ENCODE peak calls at places on chromosomes 6 and 20, in nine cellular contexts. W is A549, N is fibroblast of pulmonary artery, C is hepatocyte, I is heart right ventricle, E is retinal pigment epithelial cell, S is Peyer's patch, L is psoas muscle, U is foreskin fibroblast. O is an unnamed sample.

GRCh38 chr20:34872604-34873224 is at the start of gene GGT7:
- DNase-seq in W (peak; percentile 86), E (no peak), L (peak; percentile 86), S (peak; percentile 83), U (peak; percentile 90), I (peak; percentile 80), N (peak; percentile 57), C (peak; percentile 92), O (no peak)

GRCh38 chr6:100446115-100446921 is 18.4 kb downstream of the SIM1 start:
- DNase-seq in L (no peak), C (no peak), S (no peak), N (no peak), I (no peak), W (no peak), E (no peak), U (peak; percentile 88), O (no peak)

GRCh38 chr6:116298968-116299367 is 19.2 kb upstream of the TSPYL1 start:
- DNase-seq in S (no peak), I (no peak), N (no peak), U (no peak), E (no peak), L (no peak), W (no peak), C (no peak), O (no peak)

GRCh38 chr20:50561379-50562078 is 51.3 kb downstream of the PTPN1 start:
- DNase-seq in L (no peak), N (peak; percentile 94), I (no peak), S (no peak), E (peak; percentile 96), U (peak; percentile 94), C (peak; percentile 85), W (peak; percentile 75), O (peak; percentile 76)

GRCh38 chr6:2378891-2379652 is 133.7 kb upstream of the GMDS start:
- DNase-seq in W (no peak), E (no peak), S (no peak), U (peak; percentile 85), N (peak; percentile 37), C (no peak), I (no peak), L (no peak), O (peak; percentile 30)

GRCh38 chr6:38149526-38149925 is 330.0 kb downstream of the ZFAND3 start:
- DNase-seq in I (no peak), N (no peak), U (peak; percentile 30), C (no peak), S (no peak), L (no peak), W (no peak), E (peak; percentile 62), O (no peak)

GRCh38 chr20:13552061-13552460 is 86.7 kb downstream of the TASP1 start:
- DNase-seq in L (no peak), W (peak; percentile 9), C (no peak), S (no peak), U (peak; percentile 3), I (no peak), E (no peak), N (no peak), O (no peak)

GRCh38 chr20:1805161-1805581 is 90.0 kb upstream of the SIRPA start:
- DNase-seq in U (no peak), S (peak; percentile 3), N (no peak), I (no peak), L (no peak), C (no peak), W (no peak), E (no peak), O (no peak)

GRCh38 chr6:97160280-97160679 is 122.7 kb downstream of the MMS22L start:
- DNase-seq in E (no peak), S (no peak), L (no peak), W (no peak), C (no peak), I (no peak), N (no peak), U (no peak), O (no peak)

GRCh38 chr6:44117397-44118128 is 9.7 kb downstream of the MRPL14 start:
- DNase-seq in E (no peak), C (no peak), U (no peak), I (no peak), S (no peak), L (no peak), N (no peak), W (no peak), O (no peak)

GRCh38 chr6:44116643-44117382 is 10.4 kb downstream of the MRPL14 start:
- DNase-seq in W (no peak), I (no peak), L (no peak), U (peak; percentile 84), E (no peak), N (peak; percentile 64), S (no peak), C (peak; percentile 32), O (no peak)

GRCh38 chr6:44119704-44120262 is 7.5 kb downstream of the MRPL14 start:
- DNase-seq in S (no peak), W (no peak), U (peak; percentile 20), N (no peak), L (no peak), E (no peak), I (no peak), C (no peak), O (no peak)

GRCh38 chr6:44113396-44113795 is 13.9 kb downstream of the MRPL14 start:
- DNase-seq in W (peak; percentile 18), U (no peak), L (no peak), S (no peak), N (no peak), E (no peak), I (no peak), C (no peak), O (no peak)

DNA sequence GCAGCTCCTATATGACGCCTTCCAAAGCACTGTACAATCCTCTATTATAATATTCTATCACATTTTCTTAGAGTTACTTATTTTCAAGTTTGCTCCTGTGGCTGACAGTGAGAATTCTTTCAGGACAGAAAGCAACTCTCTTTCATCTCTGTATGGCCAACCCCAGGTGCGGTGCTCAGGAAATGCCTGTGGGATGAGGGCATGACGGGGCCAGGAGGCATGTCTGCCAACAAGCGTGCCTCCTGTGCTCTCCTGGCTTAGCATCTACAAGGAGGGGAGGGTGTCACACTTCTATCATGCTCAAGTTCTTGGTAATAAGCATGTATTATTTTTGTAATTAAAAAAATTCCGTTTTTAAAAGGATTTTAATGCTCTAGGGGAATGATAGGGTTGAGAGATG is 11.4 kb downstream of the MRPL14 start:
- DNase-seq in N (no peak), S (no peak), W (no peak), U (no peak), I (no peak), C (no peak), E (no peak), L (no peak), O (no peak)
- H3K4me3 ChIP-seq in N (no peak overlapping the region), S (no peak overlapping the region), W (no peak overlapping the region), U (no peak overlapping the region), I (no peak overlapping the region), C (no peak overlapping the region), E (no peak overlapping the region), L (peak overlapping the region; percentile 10), O (no peak overlapping the region)

DNA sequence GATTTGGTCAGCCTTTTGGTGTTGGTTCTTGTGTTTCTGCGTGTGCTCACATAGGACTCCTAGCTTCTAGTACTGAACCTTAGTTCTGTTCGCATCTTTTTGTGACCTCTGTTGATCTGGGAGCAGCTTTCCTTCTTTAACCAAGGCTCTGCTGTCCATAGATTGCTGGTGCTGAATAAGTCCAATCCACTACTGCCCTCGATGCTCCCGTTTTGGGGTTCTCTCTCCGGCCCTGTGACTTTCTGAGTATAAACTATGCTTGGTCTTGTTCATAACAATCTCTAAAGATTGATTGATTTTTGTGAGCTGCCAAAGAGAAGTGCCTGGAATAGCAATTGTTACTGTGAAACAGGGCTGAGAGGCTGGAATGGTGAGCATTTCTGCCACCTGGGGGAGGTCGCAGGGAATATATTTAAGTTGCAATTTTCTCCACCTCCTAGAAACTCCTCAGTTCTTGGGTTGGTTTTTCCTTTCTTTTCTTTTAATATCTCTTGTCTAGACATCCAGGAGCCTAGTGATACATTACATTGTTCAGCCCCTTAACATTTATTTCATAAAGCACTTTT is 422.9 kb upstream of the CHD6 start:
- DNase-seq in N (no peak), E (no peak), L (no peak), U (no peak), W (no peak), C (peak; percentile 10), S (no peak), I (no peak), O (no peak)
- TF ChIP-seq CTCF in N (no peak), E (no peak), L (no peak), U (no peak), W (no peak), C (peak; percentile 50), S (no peak), I (no peak), O (no peak)

DNA sequence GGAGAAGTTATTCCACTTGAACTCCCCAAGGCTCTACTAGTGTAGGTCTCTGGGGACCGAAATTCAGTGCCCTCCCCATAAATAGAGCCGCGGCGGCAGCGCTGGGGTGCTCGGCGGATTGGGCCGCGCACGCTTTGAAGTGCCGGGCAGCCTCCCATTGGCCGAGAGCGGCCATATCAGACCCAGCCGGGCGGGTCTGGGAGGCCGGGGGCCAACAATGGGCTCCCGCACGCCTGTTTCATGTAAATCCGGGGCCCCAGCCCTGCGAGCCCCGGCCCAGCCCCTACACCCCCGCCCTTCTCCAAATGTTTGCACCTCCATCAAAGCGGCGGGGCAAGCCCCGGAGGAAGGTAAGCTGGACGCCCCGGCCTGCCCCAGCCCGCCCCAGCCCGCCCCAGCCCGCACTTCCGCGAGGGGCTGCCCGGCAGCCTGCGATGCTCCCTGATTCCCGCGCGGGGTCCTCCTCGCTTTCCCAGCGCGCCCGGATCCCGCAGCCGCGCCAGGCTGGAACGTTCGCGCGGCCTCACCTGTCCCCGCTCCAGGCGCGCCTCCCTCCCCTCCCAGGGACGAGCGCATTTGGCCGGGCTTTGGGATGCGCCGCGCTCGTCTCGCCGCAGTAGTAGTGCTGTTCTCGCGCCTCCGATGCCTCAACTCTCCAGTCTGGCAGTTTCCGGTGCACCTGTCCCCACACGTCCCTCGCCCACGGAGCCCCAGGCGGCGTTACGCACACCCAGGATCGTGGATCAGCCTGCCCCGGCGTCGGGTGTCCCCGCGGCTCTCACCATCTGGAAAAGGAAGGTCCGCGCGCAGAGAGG is at the start of gene TBXT:
- DNase-seq in L (no peak), C (peak; percentile 19), W (peak; percentile 21), I (no peak), S (no peak), U (no peak), E (no peak), N (no peak), O (no peak)
- H3K4me3 ChIP-seq in L (peak within 1 kb of the TSS; percentile 44), C (peak within 1 kb of the TSS; percentile 26), W (peak within 1 kb of the TSS; percentile 48), I (peak within 1 kb of the TSS; percentile 29), S (peak within 1 kb of the TSS; percentile 32), U (no peak within 1 kb of the TSS), E (no peak within 1 kb of the TSS), N (no peak within 1 kb of the TSS), O (no peak within 1 kb of the TSS)

GRCh38 chr6:30075987-30076311 is 380 bp upstream of the RNF39 start:
- DNase-seq in L (no peak), U (no peak), I (no peak), W (no peak), S (no peak), E (no peak), N (no peak), C (no peak), O (no peak)
- TF ChIP-seq CTCF in L (no peak), U (no peak), I (no peak), W (no peak), S (no peak), E (no peak), N (no peak), C (no peak), O (no peak)